ENCODE peak calls at places on chromosomes 16 and 17, in six cellular contexts. Q, R, T, G, E and H are unnamed samples.

GRCh38 chr16:30805370-30806169 is 18.6 kb upstream of the ZNF629 start:
- DNase-seq in Q (peak; percentile 77), R (peak; percentile 56), T (no peak), G (peak; percentile 80), E (peak; percentile 65), H (peak; percentile 54)

GRCh38 chr17:80826955-80827645 is 164.5 kb upstream of the CHMP6 start:
- DNase-seq in Q (no peak), R (peak; percentile 98), T (no peak), G (peak; percentile 95), E (no peak), H (no peak)

GRCh38 chr17:725746-726145 is 6.7 kb upstream of the TLCD3A start:
- DNase-seq in Q (no peak), R (no peak), T (no peak), G (no peak), E (no peak), H (no peak)

GRCh38 chr17:8922451-8922850 is 43.1 kb downstream of the PIK3R5 start:
- DNase-seq in Q (no peak), R (peak; percentile 71), T (no peak), G (peak; percentile 91), E (no peak), H (no peak)

GRCh38 chr16:49488336-49488735 is 114.7 kb downstream of the C16orf78 start:
- DNase-seq in Q (no peak), R (no peak), T (no peak), G (no peak), E (no peak), H (no peak)

GRCh38 chr17:32819787-32820186 is 57.1 kb downstream of the MYO1D start:
- DNase-seq in Q (no peak), R (no peak), T (no peak), G (no peak), E (no peak), H (no peak)

GRCh38 chr16:87490091-87490798 is 2.6 kb downstream of the ZCCHC14 start:
- DNase-seq in Q (no peak), R (no peak), T (no peak), G (peak; percentile 12), E (no peak), H (no peak)

GRCh38 chr16:8986818-8987191 is 23.1 kb upstream of the USP7 start:
- DNase-seq in Q (no peak), R (no peak), T (no peak), G (no peak), E (no peak), H (no peak)

GRCh38 chr17:19364699-19365498 is 2.4 kb upstream of the B9D1 start:
- DNase-seq in Q (no peak), R (no peak), T (no peak), G (no peak), E (no peak), H (no peak)

GRCh38 chr17:17685775-17686291 is 4.6 kb downstream of the RAI1 start:
- DNase-seq in Q (no peak), R (peak; percentile 83), T (no peak), G (peak; percentile 73), E (no peak), H (no peak)

GRCh38 chr17:76240461-76241204 is at the start of gene RNF157:
- DNase-seq in Q (peak; percentile 65), R (no peak), T (no peak), G (peak; percentile 42), E (peak; percentile 73), H (peak; percentile 62)

GRCh38 chr16:676565-677297 is 1.3 kb downstream of the RHBDL1 start:
- DNase-seq in Q (no peak), R (no peak), T (no peak), G (no peak), E (no peak), H (no peak)

GRCh38 chr17:27355419-27355818 is 61.5 kb downstream of the WSB1 start:
- DNase-seq in Q (no peak), R (no peak), T (no peak), G (no peak), E (no peak), H (no peak)

GRCh38 chr17:27352481-27353460 is 58.9 kb downstream of the WSB1 start:
- DNase-seq in Q (no peak), R (no peak), T (no peak), G (peak; percentile 28), E (no peak), H (no peak)

GRCh38 chr17:27354491-27355081 is 60.7 kb downstream of the WSB1 start:
- DNase-seq in Q (no peak), R (no peak), T (no peak), G (peak; percentile 22), E (no peak), H (no peak)

GRCh38 chr17:27353469-27354050 is 59.6 kb downstream of the WSB1 start:
- DNase-seq in Q (peak; percentile 97), R (peak; percentile 88), T (peak; percentile 45), G (peak; percentile 93), E (peak; percentile 85), H (peak; percentile 90)

DNA sequence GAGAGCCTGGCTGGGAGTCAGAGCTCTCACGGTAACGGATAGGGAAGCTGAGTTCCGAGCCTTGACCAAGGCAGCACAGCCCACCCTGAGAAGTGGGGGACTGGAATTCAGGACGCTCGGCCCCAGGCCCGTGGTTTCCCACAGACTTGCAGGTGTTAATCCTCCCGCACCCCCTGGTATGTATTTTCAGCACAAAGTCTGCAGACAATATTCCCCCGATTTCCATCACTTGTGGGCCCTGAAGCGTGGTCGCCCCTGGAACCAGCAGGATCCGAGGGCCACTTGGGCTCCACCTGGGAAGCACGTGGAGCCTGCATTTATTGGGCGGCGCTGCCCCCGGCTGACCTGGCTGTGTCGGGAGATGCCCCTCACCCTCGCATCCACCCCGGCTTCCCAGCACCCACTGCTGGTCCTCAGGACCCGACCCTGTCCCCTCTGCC is 60.2 kb downstream of the WSB1 start:
- DNase-seq in Q (no peak), R (no peak), T (no peak), G (no peak), E (no peak), H (no peak)
- TF ChIP-seq CTCF in Q (peak; percentile 74), R (peak; percentile 71), T (no peak), G (no peak), E (no peak), H (no peak)

GRCh38 chr16:2902337-2903130 is 9.2 kb upstream of the FLYWCH1 start:
- DNase-seq in Q (no peak), R (no peak), T (no peak), G (no peak), E (no peak), H (no peak)

GRCh38 chr16:2905988-2906387 is 5.7 kb upstream of the FLYWCH1 start:
- DNase-seq in Q (no peak), R (no peak), T (no peak), G (no peak), E (no peak), H (no peak)

GRCh38 chr16:2904922-2905240 is 6.8 kb upstream of the FLYWCH1 start:
- DNase-seq in Q (no peak), R (no peak), T (no peak), G (no peak), E (no peak), H (no peak)

GRCh38 chr16:2905241-2905987 is 6.3 kb upstream of the FLYWCH1 start:
- DNase-seq in Q (peak; percentile 95), R (peak; percentile 99), T (peak; percentile 94), G (peak; percentile 100), E (peak; percentile 76), H (peak; percentile 82)

DNA sequence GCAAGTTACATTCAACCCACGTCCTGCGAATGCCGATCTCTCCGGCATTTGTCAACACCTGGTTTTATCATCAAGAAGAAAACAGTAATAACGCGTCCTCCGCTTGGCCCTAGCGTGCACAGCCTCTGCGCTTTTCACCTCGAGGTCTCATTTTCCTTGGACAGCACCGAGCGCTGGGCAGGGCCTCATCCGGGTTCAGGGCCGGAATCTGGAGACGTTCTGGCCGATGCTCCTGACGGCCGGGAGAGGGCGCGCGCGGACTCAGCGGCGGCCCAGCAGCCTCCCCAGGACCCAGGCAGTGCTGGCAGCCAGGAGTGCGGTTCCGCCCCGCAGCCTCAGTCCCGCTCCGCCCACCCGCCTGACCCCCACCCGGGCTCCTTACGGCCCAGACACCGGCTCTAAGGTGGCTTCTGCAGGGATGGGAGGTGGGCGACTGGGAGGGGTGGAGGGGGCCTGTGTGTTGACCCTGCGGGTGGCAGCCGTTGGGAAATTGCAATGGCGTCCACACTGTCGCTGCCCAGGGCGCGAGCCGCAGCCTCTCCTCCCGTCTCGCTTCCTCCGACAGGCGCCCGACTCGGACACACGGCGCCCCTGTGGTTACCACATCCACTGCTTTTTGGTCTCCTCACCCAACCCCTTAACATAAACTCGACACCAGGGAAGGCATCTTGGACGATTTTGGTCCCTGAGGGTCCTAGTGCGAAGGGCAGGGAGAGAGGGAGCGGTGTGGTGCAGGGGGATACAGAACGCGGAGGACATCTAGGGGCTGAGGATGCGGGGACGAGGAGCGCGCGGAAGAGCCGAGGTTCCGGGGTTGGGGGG is 7.4 kb upstream of the FLYWCH1 start:
- DNase-seq in Q (peak; percentile 86), R (peak; percentile 78), T (no peak), G (peak; percentile 90), E (peak; percentile 71), H (peak; percentile 72)
- TF ChIP-seq CTCF in Q (peak; percentile 92), R (peak; percentile 94), T (peak; percentile 86), G (peak; percentile 79), E (peak; percentile 88), H (peak; percentile 91)

GRCh38 chr17:78839762-78840529 is 668 bp downstream of the USP36 start:
- DNase-seq in Q (peak; percentile 47), R (peak; percentile 27), T (no peak), G (peak; percentile 75), E (peak; percentile 22), H (no peak)

GRCh38 chr17:78838574-78839005 is 2.0 kb downstream of the USP36 start:
- DNase-seq in Q (no peak), R (no peak), T (no peak), G (no peak), E (no peak), H (no peak)

GRCh38 chr17:78840530-78840779 is 159 bp downstream of the USP36 start:
- DNase-seq in Q (no peak), R (no peak), T (no peak), G (no peak), E (no peak), H (no peak)

GRCh38 chr17:78839173-78839761 is 1.3 kb downstream of the USP36 start:
- DNase-seq in Q (no peak), R (peak; percentile 45), T (no peak), G (peak; percentile 35), E (no peak), H (no peak)

DNA sequence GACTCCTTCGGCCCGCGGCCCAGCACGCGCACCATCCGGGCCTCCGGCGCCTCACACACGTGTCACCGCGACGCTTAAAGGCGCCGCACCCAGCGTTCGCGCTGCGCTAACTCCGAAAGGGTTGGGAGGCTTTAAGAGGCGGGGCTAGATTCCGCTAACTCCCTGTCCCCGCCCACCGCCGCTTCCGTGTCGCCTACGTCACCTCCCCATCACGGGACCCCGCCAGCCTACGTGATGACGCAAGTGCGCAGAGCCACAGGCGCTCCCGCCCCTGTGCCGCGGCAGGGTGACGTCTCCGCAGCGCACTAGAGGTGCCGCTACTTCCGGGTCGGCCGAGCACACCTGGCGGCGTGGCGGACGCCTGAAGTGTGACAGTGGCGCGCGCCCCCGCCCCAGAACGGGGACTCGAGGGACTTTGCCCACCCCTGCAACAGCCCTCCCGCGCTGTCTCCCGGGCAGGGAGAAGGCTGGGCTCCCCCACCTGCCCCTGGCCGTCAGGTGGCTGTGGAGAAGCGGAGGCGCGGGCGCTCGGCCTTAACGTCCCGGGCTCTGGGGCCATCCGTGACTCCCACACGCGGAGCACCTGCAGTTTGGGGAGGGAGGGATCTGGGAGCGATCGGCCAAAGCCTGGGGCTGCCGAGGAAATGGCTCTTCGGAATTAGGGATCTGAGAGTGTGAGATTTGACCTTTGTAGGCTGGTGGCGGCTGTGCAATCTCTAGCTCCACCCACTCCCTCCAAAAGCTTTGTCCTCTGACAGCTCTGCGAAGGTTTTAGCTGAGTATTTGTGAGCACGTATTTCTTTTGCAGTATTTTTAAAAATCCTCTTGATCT is at the start of gene USP36:
- DNase-seq in Q (peak; percentile 98), R (peak; percentile 97), T (peak; percentile 97), G (peak; percentile 99), E (peak; percentile 99), H (peak; percentile 99)
- TF ChIP-seq CTCF in Q (peak; percentile 10), R (peak; percentile 17), T (no peak), G (no peak), E (peak; percentile 29), H (no peak)

GRCh38 chr17:68057531-68057952 is 22.0 kb downstream of the KPNA2 start:
- DNase-seq in Q (peak; percentile 29), R (peak; percentile 56), T (no peak), G (peak; percentile 72), E (no peak), H (no peak)
- TF ChIP-seq CTCF in Q (no peak), R (peak; percentile 79), T (peak; percentile 58), G (peak; percentile 67), E (peak; percentile 42), H (no peak)